ENCODE peak calls at places on chromosome 21, in seven cellular contexts. One of them, this sample, is unnamed.

GRCh38 chr21:33761104-33762036 is 119.1 kb downstream of the ITSN1 start:
- DNase-seq in ovary: no peak
- DNase-seq in activated CD8-positive, alpha-beta T cell treated with anti-CD3 and anti-CD28 coated beads for 36 hours: no peak
- DNase-seq in dorsolateral prefrontal cortex: no peak
- DNase-seq in kidney: no peak
- DNase-seq in neural crest cell: no peak
- DNase-seq in progenitor cell of endocrine pancreas: no peak
- DNase-seq in this sample: no peak

GRCh38 chr21:40555129-40555528 is 291.8 kb downstream of the DSCAM start:
- DNase-seq in ovary: no peak
- DNase-seq in activated CD8-positive, alpha-beta T cell treated with anti-CD3 and anti-CD28 coated beads for 36 hours: no peak
- DNase-seq in dorsolateral prefrontal cortex: no peak
- DNase-seq in kidney: no peak
- DNase-seq in neural crest cell: no peak
- DNase-seq in progenitor cell of endocrine pancreas: no peak
- DNase-seq in this sample: no peak

GRCh38 chr21:34707876-34708325 is 39.1 kb downstream of the CLIC6 start:
- DNase-seq in ovary: no peak
- DNase-seq in activated CD8-positive, alpha-beta T cell treated with anti-CD3 and anti-CD28 coated beads for 36 hours: peak
- DNase-seq in dorsolateral prefrontal cortex: no peak
- DNase-seq in kidney: no peak
- DNase-seq in neural crest cell: no peak
- DNase-seq in progenitor cell of endocrine pancreas: no peak
- DNase-seq in this sample: no peak

GRCh38 chr21:32403201-32403701 is 9.3 kb upstream of the EVA1C start:
- DNase-seq in ovary: peak
- DNase-seq in activated CD8-positive, alpha-beta T cell treated with anti-CD3 and anti-CD28 coated beads for 36 hours: peak
- DNase-seq in dorsolateral prefrontal cortex: peak
- DNase-seq in kidney: no peak
- DNase-seq in neural crest cell: peak
- DNase-seq in progenitor cell of endocrine pancreas: peak
- DNase-seq in this sample: peak

GRCh38 chr21:45778686-45779085 is 135.2 kb downstream of the PCBP3 start:
- DNase-seq in ovary: no peak
- DNase-seq in activated CD8-positive, alpha-beta T cell treated with anti-CD3 and anti-CD28 coated beads for 36 hours: no peak
- DNase-seq in dorsolateral prefrontal cortex: no peak
- DNase-seq in kidney: peak
- DNase-seq in neural crest cell: no peak
- DNase-seq in progenitor cell of endocrine pancreas: no peak
- DNase-seq in this sample: no peak

GRCh38 chr21:15005391-15005790 is 59.4 kb downstream of the NRIP1 start:
- DNase-seq in ovary: peak
- DNase-seq in activated CD8-positive, alpha-beta T cell treated with anti-CD3 and anti-CD28 coated beads for 36 hours: peak
- DNase-seq in dorsolateral prefrontal cortex: no peak
- DNase-seq in kidney: no peak
- DNase-seq in neural crest cell: peak
- DNase-seq in progenitor cell of endocrine pancreas: no peak
- DNase-seq in this sample: no peak

GRCh38 chr21:14734191-14734590 is 188.1 kb upstream of the SAMSN1 start:
- DNase-seq in ovary: no peak
- DNase-seq in activated CD8-positive, alpha-beta T cell treated with anti-CD3 and anti-CD28 coated beads for 36 hours: peak
- DNase-seq in dorsolateral prefrontal cortex: no peak
- DNase-seq in kidney: no peak
- DNase-seq in neural crest cell: no peak
- DNase-seq in progenitor cell of endocrine pancreas: no peak
- DNase-seq in this sample: no peak

GRCh38 chr21:33981341-33982101 is 65.9 kb upstream of the ATP5PO start:
- DNase-seq in ovary: no peak
- DNase-seq in activated CD8-positive, alpha-beta T cell treated with anti-CD3 and anti-CD28 coated beads for 36 hours: no peak
- DNase-seq in dorsolateral prefrontal cortex: no peak
- DNase-seq in kidney: no peak
- DNase-seq in neural crest cell: no peak
- DNase-seq in progenitor cell of endocrine pancreas: no peak
- DNase-seq in this sample: no peak

GRCh38 chr21:32826317-32827167 is 55.0 kb upstream of the PAXBP1 start:
- DNase-seq in ovary: peak
- DNase-seq in activated CD8-positive, alpha-beta T cell treated with anti-CD3 and anti-CD28 coated beads for 36 hours: peak
- DNase-seq in dorsolateral prefrontal cortex: peak
- DNase-seq in kidney: no peak
- DNase-seq in neural crest cell: peak
- DNase-seq in progenitor cell of endocrine pancreas: no peak
- DNase-seq in this sample: peak

GRCh38 chr21:31560479-31560878 is 99.0 kb upstream of the SOD1 start:
- DNase-seq in ovary: no peak
- DNase-seq in activated CD8-positive, alpha-beta T cell treated with anti-CD3 and anti-CD28 coated beads for 36 hours: no peak
- DNase-seq in dorsolateral prefrontal cortex: no peak
- DNase-seq in kidney: no peak
- DNase-seq in neural crest cell: no peak
- DNase-seq in progenitor cell of endocrine pancreas: no peak
- DNase-seq in this sample: no peak

GRCh38 chr21:26717146-26717739 is 128.0 kb downstream of the ADAMTS1 start:
- DNase-seq in ovary: no peak
- DNase-seq in activated CD8-positive, alpha-beta T cell treated with anti-CD3 and anti-CD28 coated beads for 36 hours: no peak
- DNase-seq in dorsolateral prefrontal cortex: no peak
- DNase-seq in kidney: no peak
- DNase-seq in neural crest cell: no peak
- DNase-seq in progenitor cell of endocrine pancreas: no peak
- DNase-seq in this sample: no peak

GRCh38 chr21:27104749-27105439 is 138.0 kb upstream of the ADAMTS5 start:
- DNase-seq in ovary: no peak
- DNase-seq in activated CD8-positive, alpha-beta T cell treated with anti-CD3 and anti-CD28 coated beads for 36 hours: no peak
- DNase-seq in dorsolateral prefrontal cortex: no peak
- DNase-seq in kidney: no peak
- DNase-seq in neural crest cell: no peak
- DNase-seq in progenitor cell of endocrine pancreas: no peak
- DNase-seq in this sample: no peak

GRCh38 chr21:36697473-36698159 is 1.3 kb upstream of the SIM2 start:
- DNase-seq in ovary: no peak
- DNase-seq in activated CD8-positive, alpha-beta T cell treated with anti-CD3 and anti-CD28 coated beads for 36 hours: no peak
- DNase-seq in dorsolateral prefrontal cortex: no peak
- DNase-seq in kidney: no peak
- DNase-seq in neural crest cell: peak
- DNase-seq in progenitor cell of endocrine pancreas: no peak
- DNase-seq in this sample: no peak

GRCh38 chr21:17527240-17527639 is 14.4 kb downstream of the CXADR start:
- DNase-seq in ovary: no peak
- DNase-seq in activated CD8-positive, alpha-beta T cell treated with anti-CD3 and anti-CD28 coated beads for 36 hours: no peak
- DNase-seq in dorsolateral prefrontal cortex: no peak
- DNase-seq in kidney: no peak
- DNase-seq in neural crest cell: no peak
- DNase-seq in progenitor cell of endocrine pancreas: no peak
- DNase-seq in this sample: no peak

GRCh38 chr21:32604484-32604883 is 7.7 kb downstream of the CFAP298 start:
- DNase-seq in ovary: no peak
- DNase-seq in activated CD8-positive, alpha-beta T cell treated with anti-CD3 and anti-CD28 coated beads for 36 hours: no peak
- DNase-seq in dorsolateral prefrontal cortex: no peak
- DNase-seq in kidney: no peak
- DNase-seq in neural crest cell: no peak
- DNase-seq in progenitor cell of endocrine pancreas: no peak
- DNase-seq in this sample: no peak

GRCh38 chr21:46307625-46308024 is 16.0 kb downstream of the C21orf58 start:
- DNase-seq in ovary: no peak
- DNase-seq in activated CD8-positive, alpha-beta T cell treated with anti-CD3 and anti-CD28 coated beads for 36 hours: no peak
- DNase-seq in dorsolateral prefrontal cortex: no peak
- DNase-seq in kidney: no peak
- DNase-seq in neural crest cell: no peak
- DNase-seq in progenitor cell of endocrine pancreas: no peak
- DNase-seq in this sample: no peak

GRCh38 chr21:31873696-31874599 is 1.1 kb downstream of the HUNK start:
- DNase-seq in ovary: no peak
- DNase-seq in activated CD8-positive, alpha-beta T cell treated with anti-CD3 and anti-CD28 coated beads for 36 hours: peak
- DNase-seq in dorsolateral prefrontal cortex: no peak
- DNase-seq in kidney: peak
- DNase-seq in neural crest cell: peak
- DNase-seq in progenitor cell of endocrine pancreas: peak
- DNase-seq in this sample: peak

GRCh38 chr21:27796106-27796505 is 829.2 kb upstream of the ADAMTS5 start:
- DNase-seq in ovary: no peak
- DNase-seq in activated CD8-positive, alpha-beta T cell treated with anti-CD3 and anti-CD28 coated beads for 36 hours: no peak
- DNase-seq in dorsolateral prefrontal cortex: no peak
- DNase-seq in kidney: no peak
- DNase-seq in neural crest cell: no peak
- DNase-seq in progenitor cell of endocrine pancreas: no peak
- DNase-seq in this sample: no peak

GRCh38 chr21:45698493-45698947 is 55.0 kb downstream of the PCBP3 start:
- DNase-seq in ovary: no peak
- DNase-seq in activated CD8-positive, alpha-beta T cell treated with anti-CD3 and anti-CD28 coated beads for 36 hours: peak
- DNase-seq in dorsolateral prefrontal cortex: no peak
- DNase-seq in kidney: peak
- DNase-seq in neural crest cell: no peak
- DNase-seq in progenitor cell of endocrine pancreas: no peak
- DNase-seq in this sample: no peak

GRCh38 chr21:41241341-41241740 is 73.4 kb downstream of the BACE2 start:
- DNase-seq in ovary: no peak
- DNase-seq in activated CD8-positive, alpha-beta T cell treated with anti-CD3 and anti-CD28 coated beads for 36 hours: no peak
- DNase-seq in dorsolateral prefrontal cortex: no peak
- DNase-seq in kidney: no peak
- DNase-seq in neural crest cell: no peak
- DNase-seq in progenitor cell of endocrine pancreas: no peak
- DNase-seq in this sample: no peak

DNA sequence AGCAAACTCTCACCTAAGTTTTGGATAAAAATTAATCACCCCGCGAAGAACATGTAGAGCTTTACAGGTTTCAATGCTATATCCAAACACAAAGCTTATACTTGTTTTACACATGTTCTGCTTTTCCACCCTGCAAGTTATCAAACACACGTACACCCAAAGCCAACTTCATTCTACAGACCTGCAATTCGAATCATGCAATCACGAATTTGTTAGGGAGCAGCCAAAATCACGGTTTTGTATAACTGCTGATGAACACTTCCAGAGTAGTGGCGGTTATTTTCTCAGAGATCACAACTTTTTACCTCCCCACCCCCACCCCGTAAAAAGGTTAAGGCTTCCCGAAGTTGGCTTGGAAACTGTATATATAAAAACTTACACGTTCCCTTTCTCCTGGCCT is 1.4 kb downstream of the HMGN1 start:
- DNase-seq in ovary: no peak
- DNase-seq in activated CD8-positive, alpha-beta T cell treated with anti-CD3 and anti-CD28 coated beads for 36 hours: no peak
- DNase-seq in dorsolateral prefrontal cortex: no peak
- DNase-seq in kidney: no peak
- DNase-seq in neural crest cell: no peak
- DNase-seq in progenitor cell of endocrine pancreas: no peak
- DNase-seq in this sample: no peak
- TF ChIP-seq CTCF in ovary: no peak
- TF ChIP-seq CTCF in activated CD8-positive, alpha-beta T cell treated with anti-CD3 and anti-CD28 coated beads for 36 hours: no peak
- TF ChIP-seq CTCF in dorsolateral prefrontal cortex: no peak
- TF ChIP-seq CTCF in kidney: no peak
- TF ChIP-seq CTCF in neural crest cell: no peak
- TF ChIP-seq CTCF in progenitor cell of endocrine pancreas: no peak
- TF ChIP-seq CTCF in this sample: no peak

GRCh38 chr21:25350056-25350455 is 257.2 kb downstream of the MRPL39 start:
- DNase-seq in ovary: no peak
- DNase-seq in activated CD8-positive, alpha-beta T cell treated with anti-CD3 and anti-CD28 coated beads for 36 hours: peak
- DNase-seq in dorsolateral prefrontal cortex: no peak
- DNase-seq in kidney: no peak
- DNase-seq in neural crest cell: no peak
- DNase-seq in progenitor cell of endocrine pancreas: no peak
- DNase-seq in this sample: peak
- TF ChIP-seq CTCF in ovary: no peak
- TF ChIP-seq CTCF in activated CD8-positive, alpha-beta T cell treated with anti-CD3 and anti-CD28 coated beads for 36 hours: peak
- TF ChIP-seq CTCF in dorsolateral prefrontal cortex: no peak
- TF ChIP-seq CTCF in kidney: peak
- TF ChIP-seq CTCF in neural crest cell: peak
- TF ChIP-seq CTCF in progenitor cell of endocrine pancreas: peak
- TF ChIP-seq CTCF in this sample: peak

GRCh38 chr21:42461185-42461520 is 34.9 kb downstream of the RSPH1 start:
- DNase-seq in ovary: no peak
- DNase-seq in activated CD8-positive, alpha-beta T cell treated with anti-CD3 and anti-CD28 coated beads for 36 hours: peak
- DNase-seq in dorsolateral prefrontal cortex: no peak
- DNase-seq in kidney: no peak
- DNase-seq in neural crest cell: no peak
- DNase-seq in progenitor cell of endocrine pancreas: no peak
- DNase-seq in this sample: no peak

GRCh38 chr21:42460391-42461184 is 35.4 kb downstream of the RSPH1 start:
- DNase-seq in ovary: no peak
- DNase-seq in activated CD8-positive, alpha-beta T cell treated with anti-CD3 and anti-CD28 coated beads for 36 hours: peak
- DNase-seq in dorsolateral prefrontal cortex: peak
- DNase-seq in kidney: peak
- DNase-seq in neural crest cell: no peak
- DNase-seq in progenitor cell of endocrine pancreas: no peak
- DNase-seq in this sample: no peak

GRCh38 chr21:42459583-42460215 is 36.3 kb downstream of the RSPH1 start:
- DNase-seq in ovary: no peak
- DNase-seq in activated CD8-positive, alpha-beta T cell treated with anti-CD3 and anti-CD28 coated beads for 36 hours: no peak
- DNase-seq in dorsolateral prefrontal cortex: peak
- DNase-seq in kidney: no peak
- DNase-seq in neural crest cell: no peak
- DNase-seq in progenitor cell of endocrine pancreas: no peak
- DNase-seq in this sample: no peak

GRCh38 chr21:42456457-42456856 is 39.6 kb downstream of the RSPH1 start:
- DNase-seq in ovary: no peak
- DNase-seq in activated CD8-positive, alpha-beta T cell treated with anti-CD3 and anti-CD28 coated beads for 36 hours: peak
- DNase-seq in dorsolateral prefrontal cortex: no peak
- DNase-seq in kidney: no peak
- DNase-seq in neural crest cell: no peak
- DNase-seq in progenitor cell of endocrine pancreas: no peak
- DNase-seq in this sample: no peak

DNA sequence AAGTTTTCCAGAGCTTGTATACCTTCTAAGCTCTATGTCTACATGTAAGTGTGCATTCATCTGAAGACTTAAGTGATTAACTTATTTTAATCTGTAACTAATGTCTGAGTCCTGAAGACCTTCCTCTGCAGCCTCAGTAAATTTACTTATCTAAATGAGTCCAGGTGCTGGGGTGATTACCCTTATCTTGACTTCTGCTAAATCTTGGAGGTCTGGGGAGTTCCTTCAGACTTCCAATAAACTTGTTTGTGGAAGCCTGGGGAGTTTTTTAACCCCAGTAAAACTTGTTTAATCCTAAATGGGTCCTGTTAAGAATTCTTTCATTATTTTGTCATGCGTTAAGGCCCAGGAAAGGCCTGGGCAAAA is 37.0 kb downstream of the RSPH1 start:
- DNase-seq in ovary: no peak
- DNase-seq in activated CD8-positive, alpha-beta T cell treated with anti-CD3 and anti-CD28 coated beads for 36 hours: no peak
- DNase-seq in dorsolateral prefrontal cortex: no peak
- DNase-seq in kidney: no peak
- DNase-seq in neural crest cell: no peak
- DNase-seq in progenitor cell of endocrine pancreas: no peak
- DNase-seq in this sample: no peak
- TF ChIP-seq CTCF in ovary: no peak
- TF ChIP-seq CTCF in activated CD8-positive, alpha-beta T cell treated with anti-CD3 and anti-CD28 coated beads for 36 hours: no peak
- TF ChIP-seq CTCF in dorsolateral prefrontal cortex: no peak
- TF ChIP-seq CTCF in kidney: no peak
- TF ChIP-seq CTCF in neural crest cell: no peak
- TF ChIP-seq CTCF in progenitor cell of endocrine pancreas: no peak
- TF ChIP-seq CTCF in this sample: no peak

GRCh38 chr21:16455526-16455925 is 725.7 kb downstream of the USP25 start:
- DNase-seq in ovary: no peak
- DNase-seq in activated CD8-positive, alpha-beta T cell treated with anti-CD3 and anti-CD28 coated beads for 36 hours: no peak
- DNase-seq in dorsolateral prefrontal cortex: no peak
- DNase-seq in kidney: no peak
- DNase-seq in neural crest cell: no peak
- DNase-seq in progenitor cell of endocrine pancreas: no peak
- DNase-seq in this sample: no peak

GRCh38 chr21:16457498-16457897 is 727.7 kb downstream of the USP25 start:
- DNase-seq in ovary: no peak
- DNase-seq in activated CD8-positive, alpha-beta T cell treated with anti-CD3 and anti-CD28 coated beads for 36 hours: no peak
- DNase-seq in dorsolateral prefrontal cortex: no peak
- DNase-seq in kidney: no peak
- DNase-seq in neural crest cell: no peak
- DNase-seq in progenitor cell of endocrine pancreas: no peak
- DNase-seq in this sample: no peak

GRCh38 chr21:16455978-16456377 is 726.2 kb downstream of the USP25 start:
- DNase-seq in ovary: no peak
- DNase-seq in activated CD8-positive, alpha-beta T cell treated with anti-CD3 and anti-CD28 coated beads for 36 hours: no peak
- DNase-seq in dorsolateral prefrontal cortex: peak
- DNase-seq in kidney: peak
- DNase-seq in neural crest cell: no peak
- DNase-seq in progenitor cell of endocrine pancreas: no peak
- DNase-seq in this sample: no peak

GRCh38 chr21:16460936-16461335 is 731.2 kb downstream of the USP25 start:
- DNase-seq in ovary: no peak
- DNase-seq in activated CD8-positive, alpha-beta T cell treated with anti-CD3 and anti-CD28 coated beads for 36 hours: no peak
- DNase-seq in dorsolateral prefrontal cortex: no peak
- DNase-seq in kidney: no peak
- DNase-seq in neural crest cell: no peak
- DNase-seq in progenitor cell of endocrine pancreas: no peak
- DNase-seq in this sample: no peak
- TF ChIP-seq CTCF in ovary: no peak
- TF ChIP-seq CTCF in activated CD8-positive, alpha-beta T cell treated with anti-CD3 and anti-CD28 coated beads for 36 hours: no peak
- TF ChIP-seq CTCF in dorsolateral prefrontal cortex: no peak
- TF ChIP-seq CTCF in kidney: no peak
- TF ChIP-seq CTCF in neural crest cell: no peak
- TF ChIP-seq CTCF in progenitor cell of endocrine pancreas: no peak
- TF ChIP-seq CTCF in this sample: no peak

This sample was measured in nephron progenitor cell.